ENCODE peak calls at places on chromosomes 13 and 19, in ten cellular contexts. J is stomach, X is upper lobe of right lung, M is neural progenitor cell, I is esophagus muscularis mucosa, A is prostate gland, O is coronary artery, V is left ventricle myocardium inferior, Z is body of pancreas, H is lower lobe of right lung. K is an unnamed sample.

GRCh38 chr13:45356966-45357689 is 16.1 kb upstream of the TPT1 start:
- DNase-seq in J (no peak), X (no peak), M (no peak), I (no peak), A (no peak), O (no peak), V (no peak), Z (no peak), H (no peak), K (no peak)

GRCh38 chr19:7211191-7211988 is 82.8 kb downstream of the INSR start:
- DNase-seq in J (peak; percentile 74), X (no peak), M (no peak), I (no peak), A (no peak), O (no peak), V (peak; percentile 59), Z (peak; percentile 92), H (no peak), K (peak; percentile 85)

GRCh38 chr19:55697698-55698097 is 22.7 kb downstream of the EPN1 start:
- DNase-seq in J (no peak), X (peak; percentile 30), M (no peak), I (no peak), A (no peak), O (no peak), V (no peak), Z (no peak), H (peak; percentile 30), K (no peak)

GRCh38 chr13:112693831-112694497 is 4.1 kb downstream of the ATP11A start:
- DNase-seq in J (peak; percentile 25), X (no peak), M (peak; percentile 35), I (no peak), A (no peak), O (peak; percentile 67), V (no peak), Z (peak; percentile 25), H (peak; percentile 70), K (peak; percentile 76)

GRCh38 chr19:35811317-35812219 is 1.1 kb downstream of the PRODH2 start:
- DNase-seq in J (no peak), X (no peak), M (no peak), I (no peak), A (no peak), O (no peak), V (no peak), Z (no peak), H (no peak), K (no peak)

GRCh38 chr13:69600811-69601210 is 506.8 kb upstream of the ATXN8OS start:
- DNase-seq in J (no peak), X (no peak), M (no peak), I (no peak), A (no peak), O (no peak), V (no peak), Z (no peak), H (no peak), K (no peak)

GRCh38 chr13:102550507-102550906 is 46.3 kb upstream of the TPP2 start:
- DNase-seq in J (no peak), X (no peak), M (peak; percentile 15), I (no peak), A (no peak), O (no peak), V (no peak), Z (no peak), H (no peak), K (no peak)

GRCh38 chr13:80341098-80341701 is at the start of gene SPRY2:
- DNase-seq in J (peak; percentile 93), X (peak; percentile 95), M (peak; percentile 97), I (peak; percentile 98), A (peak; percentile 96), O (peak; percentile 97), V (peak; percentile 94), Z (peak; percentile 96), H (peak; percentile 95), K (peak; percentile 97)

GRCh38 chr19:41872775-41873647 is 4.1 kb upstream of the CD79A start:
- DNase-seq in J (peak; percentile 88), X (peak; percentile 92), M (peak; percentile 87), I (no peak), A (peak; percentile 75), O (no peak), V (peak; percentile 61), Z (peak; percentile 86), H (peak; percentile 87), K (peak; percentile 71)

GRCh38 chr13:41458187-41458938 is 1.0 kb downstream of the RGCC start:
- DNase-seq in J (peak; percentile 53), X (peak; percentile 77), M (peak; percentile 54), I (no peak), A (peak; percentile 16), O (no peak), V (peak; percentile 26), Z (peak; percentile 46), H (peak; percentile 75), K (peak; percentile 18)

GRCh38 chr13:73136776-73137175 is 78.0 kb downstream of the KLF5 start:
- DNase-seq in J (no peak), X (no peak), M (no peak), I (no peak), A (no peak), O (no peak), V (no peak), Z (no peak), H (no peak), K (no peak)

GRCh38 chr13:50761406-50761805 is 82.1 kb downstream of the DLEU7 start:
- DNase-seq in J (no peak), X (no peak), M (no peak), I (no peak), A (no peak), O (no peak), V (no peak), Z (no peak), H (no peak), K (no peak)

GRCh38 chr13:53200075-53200474 is 171.5 kb downstream of the OLFM4 start:
- DNase-seq in J (no peak), X (no peak), M (no peak), I (peak; percentile 78), A (no peak), O (no peak), V (no peak), Z (no peak), H (no peak), K (no peak)

GRCh38 chr19:12656899-12657571 is 9.5 kb downstream of the MAN2B1 start:
- DNase-seq in J (no peak), X (no peak), M (no peak), I (no peak), A (no peak), O (no peak), V (no peak), Z (peak; percentile 59), H (no peak), K (no peak)

GRCh38 chr19:50835103-50835784 is 1.9 kb upstream of the KLK15 start:
- DNase-seq in J (no peak), X (no peak), M (no peak), I (no peak), A (peak; percentile 33), O (no peak), V (no peak), Z (peak; percentile 56), H (no peak), K (peak; percentile 29)

GRCh38 chr19:38801359-38802095 is 11.2 kb downstream of the LGALS4 start:
- DNase-seq in J (no peak), X (no peak), M (no peak), I (no peak), A (no peak), O (no peak), V (no peak), Z (no peak), H (no peak), K (no peak)

GRCh38 chr19:52942371-52943133 is 19.3 kb upstream of the ZNF888 start:
- DNase-seq in J (peak; percentile 97), X (peak; percentile 96), M (peak; percentile 87), I (peak; percentile 99), A (peak; percentile 95), O (peak; percentile 97), V (peak; percentile 94), Z (peak; percentile 96), H (peak; percentile 95), K (peak; percentile 90)

DNA sequence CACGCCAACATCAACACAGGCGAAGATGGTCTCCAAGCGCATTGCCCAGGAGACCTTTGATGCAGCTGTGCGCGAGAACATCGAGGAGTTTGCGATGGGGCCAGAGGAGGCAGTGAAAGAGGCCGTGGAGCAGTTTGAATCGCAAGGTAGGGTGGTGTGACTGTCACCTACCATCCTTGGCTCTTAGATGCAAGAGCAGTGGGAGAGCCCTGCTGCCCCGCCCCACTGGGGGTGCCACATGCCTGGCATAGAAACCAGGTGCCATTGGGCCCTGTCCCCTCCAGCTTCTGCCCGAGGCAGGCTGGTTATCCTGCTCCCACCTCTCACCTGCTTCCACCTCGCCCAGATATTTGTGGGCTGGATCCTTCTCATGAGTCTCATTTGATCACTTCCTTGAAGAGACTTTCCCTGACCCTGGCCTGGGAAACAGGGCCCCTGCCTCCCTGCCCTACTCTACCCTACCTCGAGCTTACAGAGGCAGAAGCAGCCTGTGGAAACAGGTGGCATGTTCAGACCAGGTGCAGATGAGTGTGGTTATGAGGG is 9.4 kb downstream of the ARMC6 start:
- DNase-seq in J (no peak), X (no peak), M (no peak), I (no peak), A (no peak), O (no peak), V (no peak), Z (no peak), H (no peak), K (no peak)
- H3K27ac ChIP-seq in J (no peak overlapping the region), X (no peak overlapping the region), M (no peak overlapping the region), I (no peak overlapping the region), A (no peak overlapping the region), O (no peak overlapping the region), V (no peak overlapping the region), Z (no peak overlapping the region), H (no peak overlapping the region), K (no peak overlapping the region)

GRCh38 chr13:98563071-98563470 is 13.8 kb downstream of the STK24 start:
- DNase-seq in J (no peak), X (no peak), M (no peak), I (no peak), A (no peak), O (no peak), V (no peak), Z (no peak), H (no peak), K (no peak)
- H3K4me3 ChIP-seq in J (no peak overlapping the region), X (no peak overlapping the region), M (no peak overlapping the region), I (peak overlapping the region; percentile 11), A (no peak overlapping the region), O (no peak overlapping the region), V (no peak overlapping the region), Z (no peak overlapping the region), H (peak overlapping the region; percentile 18), K (no peak overlapping the region)

GRCh38 chr13:34277971-34278370 is 460.0 kb downstream of the RFC3 start:
- DNase-seq in J (no peak), X (no peak), M (no peak), I (no peak), A (no peak), O (no peak), V (no peak), Z (no peak), H (no peak), K (no peak)
- TF ChIP-seq CTCF in J (no peak), X (no peak), M (no peak), I (no peak), A (no peak), O (no peak), V (no peak), Z (no peak), H (no peak), K (no peak)

DNA sequence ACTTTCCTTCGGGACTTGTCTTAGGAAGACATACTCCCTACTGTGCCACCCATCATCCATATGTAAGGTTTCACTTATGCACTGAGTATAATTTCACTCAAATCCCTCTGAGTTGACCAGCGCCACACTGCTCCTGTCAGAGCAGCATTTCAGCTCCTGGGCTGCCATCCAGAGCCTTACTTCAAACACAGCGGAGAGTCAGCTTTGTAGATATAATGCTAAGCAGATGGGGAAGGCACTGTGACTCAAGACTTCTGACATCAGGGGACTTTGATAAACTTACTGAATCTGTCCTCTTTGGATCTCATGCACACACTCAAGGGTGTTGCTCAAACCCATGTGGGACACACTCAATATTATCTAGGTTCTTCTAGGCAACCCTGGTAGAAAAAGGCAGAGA is 34.9 kb downstream of the DOCK9 start:
- DNase-seq in J (no peak), X (no peak), M (no peak), I (no peak), A (no peak), O (no peak), V (no peak), Z (no peak), H (no peak), K (no peak)
- H3K27ac ChIP-seq in J (no peak overlapping the region), X (no peak overlapping the region), M (no peak overlapping the region), I (no peak overlapping the region), A (no peak overlapping the region), O (no peak overlapping the region), V (peak overlapping the region; percentile 12), Z (no peak overlapping the region), H (no peak overlapping the region), K (no peak overlapping the region)

K was measured in cardiac muscle cell.